ENCODE peak calls at places on chromosomes 12 and 14, in eight cellular contexts. L is transverse colon; W is esophagus squamous epithelium; J is left ventricle myocardium inferior; R is cardiac muscle cell; S is tibial artery; H is GM23248; Y is naive thymus-derived CD4-positive, alpha-beta T cell. X is an unnamed sample.
A peak's percentile ranks its signal among the peaks of the same experiment; 100 is the strongest.

GRCh38 chr12:46676797-46677520 is 148.8 kb downstream of the SLC38A4 start:
- DNase-seq in W (no peak), Y (no peak), H (peak; percentile 71), L (peak; percentile 32), J (no peak), R (no peak), S (no peak), X (no peak)

GRCh38 chr12:11815397-11815796 is 165.9 kb downstream of the ETV6 start:
- DNase-seq in S (no peak), W (no peak), L (no peak), J (no peak), Y (no peak), R (no peak), H (no peak), X (no peak)

GRCh38 chr12:77352941-77353340 is 287.6 kb upstream of the E2F7 start:
- DNase-seq in W (no peak), H (peak; percentile 48), R (no peak), S (no peak), J (no peak), L (no peak), Y (no peak), X (no peak)

GRCh38 chr12:57118711-57119271 is 7.6 kb upstream of the STAT6 start:
- DNase-seq in R (no peak), J (no peak), L (no peak), H (peak; percentile 64), W (no peak), S (no peak), Y (no peak), X (no peak)

GRCh38 chr14:51653096-51653814 is 1.5 kb downstream of the FRMD6 start:
- DNase-seq in Y (no peak), W (no peak), L (no peak), R (peak; percentile 46), S (no peak), H (peak; percentile 78), J (no peak), X (no peak)

GRCh38 chr12:55720894-55721444 is 776 bp downstream of the RDH5 start:
- DNase-seq in L (peak; percentile 77), S (peak; percentile 86), J (peak; percentile 56), R (no peak), H (peak; percentile 99), W (no peak), Y (no peak), X (peak; percentile 83)

GRCh38 chr12:12265571-12266388 is 1.1 kb downstream of the LRP6 start:
- DNase-seq in L (no peak), J (no peak), S (no peak), W (no peak), R (peak; percentile 56), Y (no peak), H (peak; percentile 54), X (no peak)

GRCh38 chr12:75760481-75761324 is 249.3 kb upstream of the KRR1 start:
- DNase-seq in Y (no peak), H (no peak), W (no peak), J (no peak), S (no peak), L (no peak), R (no peak), X (no peak)

GRCh38 chr14:99350751-99351150 is 78.8 kb upstream of the BCL11B start:
- DNase-seq in S (no peak), L (no peak), J (no peak), W (no peak), Y (no peak), R (no peak), H (no peak), X (no peak)

GRCh38 chr12:15837141-15837781 is 44.9 kb upstream of the STRAP start:
- DNase-seq in R (no peak), W (no peak), L (no peak), J (no peak), S (no peak), Y (no peak), H (peak; percentile 77), X (no peak)

GRCh38 chr12:70757830-70758493 is 120.7 kb upstream of the PTPRB start:
- DNase-seq in Y (no peak), S (no peak), L (no peak), R (no peak), J (no peak), H (no peak), W (no peak), X (no peak)

GRCh38 chr14:24972844-24973243 is 77.1 kb downstream of the STXBP6 start:
- DNase-seq in Y (no peak), H (no peak), L (no peak), R (no peak), S (no peak), W (no peak), J (no peak), X (no peak)

GRCh38 chr12:119842380-119842779 is 34.7 kb downstream of the CIT start:
- DNase-seq in H (no peak), J (no peak), Y (no peak), S (no peak), W (no peak), L (no peak), R (no peak), X (no peak)

GRCh38 chr12:9634177-9634803 is 26.6 kb upstream of the KLRB1 start:
- DNase-seq in Y (peak; percentile 63), S (peak; percentile 42), R (peak; percentile 64), L (peak; percentile 73), J (no peak), W (no peak), H (peak; percentile 56), X (no peak)

GRCh38 chr12:105831372-105831771 is 307.4 kb downstream of the NUAK1 start:
- DNase-seq in H (no peak), S (no peak), R (no peak), J (no peak), L (no peak), W (no peak), Y (no peak), X (no peak)

GRCh38 chr14:51004801-51005526 is 60.7 kb upstream of the PYGL start:
- DNase-seq in J (no peak), S (no peak), R (peak; percentile 60), Y (no peak), L (no peak), H (peak; percentile 69), W (no peak), X (no peak)

GRCh38 chr14:22403286-22403685 is 185.7 kb downstream of the DAD1 start:
- DNase-seq in H (no peak), Y (no peak), J (no peak), R (no peak), W (no peak), S (no peak), L (no peak), X (no peak)

GRCh38 chr12:29350080-29350479 is 30.9 kb downstream of the ERGIC2 start:
- DNase-seq in R (peak; percentile 13), L (no peak), H (peak; percentile 64), S (no peak), J (no peak), W (no peak), Y (no peak), X (no peak)

GRCh38 chr12:49947593-49948226 is 2.8 kb upstream of the AQP2 start:
- DNase-seq in Y (no peak), J (no peak), W (no peak), L (no peak), H (no peak), R (no peak), S (no peak), X (peak; percentile 21)
- H3K4me1 ChIP-seq in Y (no peaks in the 10 kb centered on the region), J (peaks cover 12% of the 10 kb centered on the region), W (peaks cover 25% of the 10 kb centered on the region), L (peaks cover 17% of the 10 kb centered on the region), H (no peaks in the 10 kb centered on the region), R (no peaks in the 10 kb centered on the region), S (peaks cover 7% of the 10 kb centered on the region), X (no peaks in the 10 kb centered on the region)

GRCh38 chr12:54416908-54417603 is 2.0 kb downstream of the ITGA5 start:
- DNase-seq in R (no peak), L (no peak), Y (no peak), W (no peak), J (no peak), H (peak; percentile 40), S (no peak), X (no peak)

GRCh38 chr12:54417712-54418440 is 1.2 kb downstream of the ITGA5 start:
- DNase-seq in Y (no peak), J (no peak), L (no peak), W (no peak), S (no peak), H (peak; percentile 53), R (no peak), X (no peak)

GRCh38 chr12:54419088-54419887 is at the start of gene ITGA5:
- DNase-seq in R (peak; percentile 69), J (peak; percentile 86), L (peak; percentile 73), W (no peak), Y (peak; percentile 53), S (peak; percentile 86), H (peak; percentile 93), X (peak; percentile 93)

GRCh38 chr12:54420766-54421144 is 1.7 kb upstream of the ITGA5 start:
- DNase-seq in Y (no peak), S (peak; percentile 75), W (no peak), R (no peak), H (peak; percentile 41), J (no peak), L (no peak), X (no peak)

DNA sequence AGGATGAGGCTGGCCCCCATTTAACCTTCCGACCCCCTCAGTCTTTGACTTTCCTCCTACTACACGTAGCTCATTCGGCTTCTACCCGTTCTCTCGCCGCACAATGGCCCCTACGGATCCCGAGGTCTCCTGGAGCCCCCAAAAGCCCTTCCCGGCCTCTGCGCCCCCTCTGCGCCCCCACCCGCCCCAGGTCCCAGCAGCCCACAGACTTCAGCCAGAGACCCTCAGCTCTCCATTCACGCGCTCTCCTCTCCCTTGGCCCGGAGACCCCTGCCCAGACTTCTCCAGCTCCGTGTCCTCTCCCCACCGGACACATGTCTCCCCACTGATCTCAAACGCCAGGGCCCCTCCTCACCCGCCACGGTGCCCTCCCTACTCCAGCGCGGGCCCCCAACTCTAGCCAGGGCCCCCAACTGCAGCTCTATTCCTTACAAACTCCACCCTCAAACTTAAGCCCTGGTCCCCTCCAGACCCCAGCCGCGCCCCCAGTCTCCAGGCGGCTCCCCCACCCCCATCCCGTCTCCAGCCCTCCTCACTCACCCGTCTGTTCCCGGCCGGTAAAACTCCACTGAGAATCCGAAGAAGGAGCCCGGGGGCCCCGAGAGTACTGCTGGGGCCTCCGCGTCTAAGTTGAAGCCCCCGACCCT is 502 bp downstream of the ITGA5 start:
- DNase-seq in L (no peak), H (peak; percentile 41), W (no peak), J (no peak), Y (no peak), S (no peak), R (no peak), X (no peak)
- H3K4me3 ChIP-seq in L (peak overlapping the region; percentile 48), H (peak overlapping the region; percentile 97), W (peak overlapping the region; percentile 57), J (peak overlapping the region; percentile 76), Y (peak overlapping the region; percentile 86), S (peak overlapping the region; percentile 88), R (peak overlapping the region; percentile 90), X (peak overlapping the region; percentile 98)

GRCh38 chr12:97560359-97560758 is 97.8 kb downstream of the RMST start:
- DNase-seq in W (no peak), Y (no peak), R (no peak), J (no peak), H (no peak), L (no peak), S (no peak), X (no peak)
- H3K4me1 ChIP-seq in W (no peaks in the 10 kb centered on the region), Y (no peaks in the 10 kb centered on the region), R (peaks cover 21% of the 10 kb centered on the region), J (peaks cover 5% of the 10 kb centered on the region), H (no peaks in the 10 kb centered on the region), L (no peaks in the 10 kb centered on the region), S (no peaks in the 10 kb centered on the region), X (no peaks in the 10 kb centered on the region)

DNA sequence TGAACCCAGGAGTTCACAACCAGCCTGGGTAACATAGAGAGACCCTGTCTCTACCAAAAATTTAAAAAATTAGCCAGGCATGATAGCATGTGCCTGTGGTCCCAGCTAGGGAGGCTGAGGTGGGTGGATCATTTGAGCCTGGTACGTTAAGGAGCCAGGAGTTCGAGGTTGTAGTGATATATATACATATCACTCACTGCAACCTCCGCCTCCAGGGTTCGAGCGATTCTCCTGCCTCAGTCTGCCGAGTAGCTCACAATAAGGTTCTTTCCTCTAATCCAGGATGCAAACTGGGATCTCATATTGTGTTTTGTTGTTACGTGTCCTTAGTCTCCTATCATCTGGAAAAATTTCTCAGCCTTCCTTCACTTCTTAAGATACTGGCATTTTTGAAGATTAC is 24.0 kb upstream of the GSC start:
- DNase-seq in J (no peak), R (no peak), S (no peak), Y (no peak), L (no peak), H (no peak), W (no peak), X (no peak)
- H3K4me3 ChIP-seq in J (no peak overlapping the region), R (no peak overlapping the region), S (no peak overlapping the region), Y (no peak overlapping the region), L (no peak overlapping the region), H (no peak overlapping the region), W (no peak overlapping the region), X (no peak overlapping the region)